ENCODE peak calls at places on chromosomes 2 and 18, in five cellular contexts. B is hepatocyte, A is heart right ventricle, W is LoVo, L is NCI-H1092 treated with DMSO at 0.1 percent for 48 hours. M is an unnamed sample.

GRCh38 chr2:46802665-46803550 is 112.7 kb downstream of the MCFD2 start:
- DNase-seq in W (no peak), A (no peak), L (no peak), B (no peak), M (no peak)

GRCh38 chr18:28095631-28096030 is 81.3 kb downstream of the CDH2 start:
- DNase-seq in L (no peak), W (no peak), B (no peak), A (no peak), M (no peak)

GRCh38 chr2:71466301-71467179 is 13.2 kb downstream of the DYSF start:
- DNase-seq in B (peak; percentile 25), L (no peak), W (peak; percentile 37), A (peak; percentile 49), M (no peak)

GRCh38 chr2:56132138-56132537 is 51.7 kb upstream of the CCDC85A start:
- DNase-seq in A (no peak), B (peak; percentile 46), W (peak; percentile 51), L (peak; percentile 62), M (peak; percentile 10)

GRCh38 chr2:144237845-144238637 is 281.9 kb downstream of the ZEB2 start:
- DNase-seq in L (peak; percentile 48), W (no peak), B (no peak), A (no peak), M (no peak)

GRCh38 chr18:75209952-75210261 is 690 bp upstream of the TSHZ1 start:
- DNase-seq in L (no peak), W (no peak), A (no peak), B (peak; percentile 26), M (no peak)

GRCh38 chr2:68744517-68744916 is 9.9 kb downstream of the ARHGAP25 start:
- DNase-seq in A (no peak), W (no peak), L (no peak), B (no peak), M (no peak)

GRCh38 chr2:206805922-206806607 is 40.7 kb downstream of the FASTKD2 start:
- DNase-seq in W (no peak), B (no peak), L (no peak), A (no peak), M (peak; percentile 18)

GRCh38 chr2:176189666-176190641 is 1.5 kb downstream of the HOXD1 start:
- DNase-seq in A (no peak), W (no peak), L (no peak), B (no peak), M (no peak)

GRCh38 chr18:71808576-71808975 is 735.6 kb downstream of the CBLN2 start:
- DNase-seq in W (no peak), B (no peak), L (no peak), A (no peak), M (peak; percentile 14)